ENCODE peak calls at places on chromosomes 3 and 15, in seven cellular contexts. L is fibroblast of lung, M is body of pancreas, X is psoas muscle, C is H7, Q is lower leg skin, W is cardiac fibroblast. H is an unnamed sample.

GRCh38 chr3:126130081-126130855 is 46.3 kb upstream of the SLC41A3 start:
- DNase-seq in C (peak), X (peak), Q (peak), M (peak), W (no peak), L (no peak), H (no peak)

GRCh38 chr3:19147905-19148767 is at the start of gene KCNH8:
- DNase-seq in C (peak), W (no peak), Q (no peak), X (no peak), M (peak), L (no peak), H (peak)

GRCh38 chr3:192033246-192033645 is 572.3 kb downstream of the PYDC2 start:
- DNase-seq in Q (no peak), L (no peak), X (no peak), M (no peak), W (no peak), C (no peak), H (no peak)

GRCh38 chr3:148315756-148316155 is 381.9 kb upstream of the AGTR1 start:
- DNase-seq in M (no peak), L (no peak), X (no peak), W (peak), Q (no peak), C (no peak), H (no peak)

GRCh38 chr15:76994001-76994400 is 925 bp upstream of the PSTPIP1 start:
- DNase-seq in Q (no peak), X (peak), C (peak), L (no peak), W (peak), M (no peak), H (peak)

GRCh38 chr3:194425399-194425798 is 26.3 kb upstream of the GP5 start:
- DNase-seq in L (no peak), C (no peak), W (no peak), Q (no peak), M (no peak), X (no peak), H (no peak)

GRCh38 chr3:33915796-33916589 is 117.6 kb downstream of the PDCD6IP start:
- DNase-seq in M (no peak), X (no peak), L (peak), Q (no peak), W (peak), C (peak), H (peak)

GRCh38 chr3:52120576-52121458 is 33.4 kb downstream of the POC1A start:
- DNase-seq in Q (no peak), W (peak), X (no peak), M (no peak), C (no peak), L (no peak), H (peak)

GRCh38 chr3:178551916-178552321 is 15.7 kb downstream of the KCNMB2 start:
- DNase-seq in X (no peak), Q (no peak), L (peak), M (no peak), C (no peak), W (peak), H (peak)

GRCh38 chr3:15064299-15064834 is 748 bp downstream of the MRPS25 start:
- DNase-seq in W (peak), X (no peak), M (peak), C (peak), Q (no peak), L (peak), H (no peak)

GRCh38 chr3:128052831-128053419 is 688 bp downstream of the SEC61A1 start:
- DNase-seq in L (peak), Q (no peak), W (peak), C (no peak), M (no peak), X (no peak), H (no peak)

GRCh38 chr3:177195941-177196472 is 1.3 kb downstream of the TBL1XR1 start:
- DNase-seq in L (no peak), M (peak), W (peak), Q (no peak), C (no peak), X (no peak), H (no peak)

GRCh38 chr3:46559030-46559704 is 6.9 kb downstream of the LRRC2 start:
- DNase-seq in W (no peak), M (no peak), C (no peak), Q (peak), X (no peak), L (no peak), H (no peak)
- H3K4me3 ChIP-seq in W (no peak), M (no peak), C (no peak), Q (no peak), X (peak), L (no peak), H (peak)

DNA sequence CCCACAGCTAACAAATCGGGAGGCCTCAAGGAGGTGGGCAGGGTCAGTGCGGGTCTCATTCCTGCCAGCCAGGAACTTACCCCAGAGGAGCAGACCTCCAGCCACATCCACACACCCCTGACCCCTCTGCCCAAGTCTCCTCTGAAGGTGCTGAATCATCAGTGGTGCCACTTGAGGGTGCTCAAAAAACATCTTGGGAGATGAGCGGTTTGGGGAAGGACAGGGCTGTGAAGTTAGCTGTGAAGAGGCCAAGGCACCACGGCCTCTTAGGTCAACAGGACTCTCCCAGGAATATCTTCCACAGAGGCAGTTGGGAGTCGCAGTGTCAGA is 1.2 kb downstream of the DAPK2 start:
- DNase-seq in X (no peak), M (no peak), Q (no peak), W (no peak), L (no peak), C (no peak), H (no peak)
- H3K4me3 ChIP-seq in X (peak), M (no peak), Q (no peak), W (no peak), L (no peak), C (no peak), H (peak)

DNA sequence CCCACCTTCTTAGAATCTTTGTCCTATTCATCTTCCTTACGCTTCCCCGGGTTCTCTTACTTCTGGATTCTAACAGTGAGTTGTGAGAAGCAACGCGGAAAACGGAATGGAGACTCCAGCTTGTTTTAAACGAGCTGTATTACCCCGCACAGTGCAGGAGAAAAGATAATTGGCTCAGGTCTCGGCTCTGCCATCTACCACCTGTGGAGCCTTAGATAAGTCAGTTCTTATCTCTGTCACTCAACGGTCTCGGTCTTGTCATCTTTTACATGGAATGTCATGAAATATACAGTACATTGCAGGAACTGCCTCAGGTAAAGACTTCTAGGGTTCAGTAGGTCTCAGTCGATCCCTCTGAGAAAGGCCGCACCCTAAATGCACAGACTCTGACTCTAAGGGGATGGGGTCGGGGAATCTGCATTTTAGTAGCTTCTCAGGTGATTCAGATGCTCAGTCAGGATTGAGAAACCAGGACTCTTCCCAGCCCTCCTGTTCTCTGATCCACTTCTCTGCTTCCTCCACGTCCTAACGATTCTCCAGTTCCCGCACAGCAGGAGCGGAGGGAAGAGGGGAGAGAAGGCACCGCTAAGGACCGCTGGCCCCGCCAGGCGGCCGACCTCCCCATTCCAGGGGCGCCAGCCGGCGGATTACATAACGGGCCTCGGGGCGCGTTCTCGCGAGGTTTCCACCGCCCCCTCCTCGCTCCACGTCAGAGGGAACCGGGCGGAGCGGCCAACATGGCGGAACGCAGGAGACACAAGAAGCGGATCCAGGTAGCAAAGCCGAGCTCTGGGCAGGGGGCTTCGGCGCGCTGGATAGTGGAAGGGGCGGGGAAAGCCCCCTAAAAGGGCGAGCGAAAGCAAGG is at the start of gene SEC62:
- DNase-seq in X (peak), Q (peak), L (peak), W (peak), C (peak), M (peak), H (peak)
- H3K4me3 ChIP-seq in X (peak), Q (peak), L (peak), W (peak), C (peak), M (peak), H (peak)

DNA sequence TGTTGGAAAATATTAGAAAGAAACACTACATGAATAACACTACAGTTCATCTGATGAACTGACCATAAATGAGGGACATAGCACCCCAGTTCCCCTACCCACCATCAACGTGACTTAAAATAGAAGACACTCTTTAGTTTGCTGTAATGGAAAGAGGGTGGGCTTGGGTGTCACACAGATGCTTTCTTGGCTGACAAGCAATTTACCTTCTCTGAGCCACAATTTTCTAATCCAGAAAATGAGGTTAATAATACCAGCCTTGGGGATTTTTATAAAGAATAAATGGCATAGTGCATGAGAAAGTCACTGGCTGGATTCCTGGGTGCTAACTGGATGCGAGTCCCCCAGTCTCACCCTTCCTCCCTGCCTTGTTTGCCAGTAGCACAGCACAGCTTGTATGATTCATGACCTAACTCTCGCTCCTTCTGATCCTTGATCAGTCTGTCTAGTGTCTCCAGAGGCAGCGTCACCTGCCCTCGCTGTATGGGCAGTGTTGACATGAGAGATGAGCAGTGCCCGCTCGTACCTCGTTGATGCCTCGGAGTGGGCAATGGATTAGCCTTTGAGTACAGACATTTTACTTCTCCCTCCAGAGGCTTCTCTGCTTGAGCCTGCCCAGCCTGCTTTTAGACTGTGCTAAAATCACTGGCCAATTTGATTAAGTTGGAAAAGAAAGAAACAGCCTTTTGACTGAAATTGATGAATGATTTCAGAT is 569.2 kb downstream of the NTRK3 start:
- DNase-seq in Q (no peak), X (no peak), M (no peak), C (no peak), W (no peak), L (no peak), H (no peak)
- H3K4me3 ChIP-seq in Q (no peak), X (no peak), M (no peak), C (no peak), W (no peak), L (no peak), H (no peak)

GRCh38 chr3:29319798-29320197 is 38.9 kb downstream of the RBMS3 start:
- DNase-seq in C (no peak), L (no peak), Q (no peak), W (peak), X (no peak), M (no peak), H (no peak)

GRCh38 chr3:29319262-29319661 is 38.4 kb downstream of the RBMS3 start:
- DNase-seq in Q (no peak), C (no peak), W (no peak), X (no peak), M (no peak), L (no peak), H (no peak)

GRCh38 chr3:29322586-29322985 is 41.7 kb downstream of the RBMS3 start:
- DNase-seq in Q (no peak), M (no peak), W (no peak), C (no peak), X (no peak), L (no peak), H (no peak)

GRCh38 chr3:29329986-29330514 is 49.2 kb downstream of the RBMS3 start:
- DNase-seq in Q (no peak), C (no peak), W (peak), M (no peak), X (no peak), L (peak), H (no peak)

GRCh38 chr3:29324180-29324651 is 43.3 kb downstream of the RBMS3 start:
- DNase-seq in Q (peak), L (peak), C (no peak), W (peak), X (peak), M (peak), H (peak)
- H3K4me3 ChIP-seq in Q (no peak), L (no peak), C (no peak), W (no peak), X (peak), M (no peak), H (peak)

GRCh38 chr3:134365766-134366065 is 8.5 kb downstream of the AMOTL2 start:
- DNase-seq in L (no peak), Q (peak), X (no peak), C (no peak), M (no peak), W (no peak), H (no peak)

GRCh38 chr3:134366221-134366927 is 7.9 kb downstream of the AMOTL2 start:
- DNase-seq in M (no peak), W (no peak), L (no peak), Q (peak), C (no peak), X (no peak), H (peak)

GRCh38 chr3:134363381-134363755 is 10.9 kb downstream of the AMOTL2 start:
- DNase-seq in M (no peak), W (no peak), X (no peak), C (peak), Q (peak), L (no peak), H (no peak)

GRCh38 chr3:134364061-134364935 is 9.9 kb downstream of the AMOTL2 start:
- DNase-seq in X (peak), W (peak), M (peak), C (peak), Q (peak), L (peak), H (peak)

GRCh38 chr3:134364936-134365765 is 9.1 kb downstream of the AMOTL2 start:
- DNase-seq in C (peak), M (no peak), L (no peak), X (no peak), Q (peak), W (no peak), H (peak)
- H3K4me3 ChIP-seq in C (no peak), M (no peak), L (no peak), X (no peak), Q (no peak), W (no peak), H (no peak)

GRCh38 chr15:30885814-30886213 is 17.9 kb upstream of the FAN1 start:
- DNase-seq in M (no peak), X (no peak), W (peak), C (peak), Q (no peak), L (peak), H (no peak)
- H3K4me3 ChIP-seq in M (no peak), X (no peak), W (no peak), C (no peak), Q (no peak), L (no peak), H (no peak)

GRCh38 chr15:29268706-29269484 is 727 bp downstream of the NSMCE3 start:
- DNase-seq in Q (peak), W (peak), X (peak), C (peak), L (peak), M (peak), H (peak)

GRCh38 chr15:29269485-29270168 is at the start of gene NSMCE3:
- DNase-seq in L (peak), M (peak), W (peak), Q (peak), C (peak), X (peak), H (peak)

GRCh38 chr15:29272219-29272618 is 2.6 kb upstream of the NSMCE3 start:
- DNase-seq in C (no peak), L (no peak), M (no peak), Q (no peak), X (no peak), W (no peak), H (no peak)

GRCh38 chr15:29270169-29270955 is 740 bp upstream of the NSMCE3 start:
- DNase-seq in X (no peak), C (peak), Q (no peak), L (peak), W (peak), M (no peak), H (no peak)

DNA sequence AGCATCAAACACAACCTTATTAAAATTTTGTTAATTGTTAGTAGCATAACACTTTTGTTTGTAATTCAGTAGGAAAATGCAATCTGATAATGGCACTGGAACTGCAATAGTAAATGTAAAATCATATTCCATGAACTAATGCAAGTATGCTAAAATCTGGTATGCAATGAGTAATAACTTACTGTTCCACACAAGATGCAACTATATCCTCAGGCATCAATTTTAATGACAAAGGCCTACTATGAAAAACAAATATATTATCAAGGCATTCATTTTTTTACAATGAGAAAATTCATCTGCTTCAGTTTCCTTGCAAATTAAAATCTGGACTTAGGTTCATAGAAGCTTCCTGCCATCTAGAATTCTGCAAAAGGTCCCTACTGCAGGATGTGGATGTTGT is 1.4 kb upstream of the NSMCE3 start:
- DNase-seq in M (no peak), W (peak), X (no peak), L (no peak), Q (no peak), C (no peak), H (no peak)
- H3K4me3 ChIP-seq in M (no peak), W (no peak), X (no peak), L (no peak), Q (no peak), C (no peak), H (no peak)

DNA sequence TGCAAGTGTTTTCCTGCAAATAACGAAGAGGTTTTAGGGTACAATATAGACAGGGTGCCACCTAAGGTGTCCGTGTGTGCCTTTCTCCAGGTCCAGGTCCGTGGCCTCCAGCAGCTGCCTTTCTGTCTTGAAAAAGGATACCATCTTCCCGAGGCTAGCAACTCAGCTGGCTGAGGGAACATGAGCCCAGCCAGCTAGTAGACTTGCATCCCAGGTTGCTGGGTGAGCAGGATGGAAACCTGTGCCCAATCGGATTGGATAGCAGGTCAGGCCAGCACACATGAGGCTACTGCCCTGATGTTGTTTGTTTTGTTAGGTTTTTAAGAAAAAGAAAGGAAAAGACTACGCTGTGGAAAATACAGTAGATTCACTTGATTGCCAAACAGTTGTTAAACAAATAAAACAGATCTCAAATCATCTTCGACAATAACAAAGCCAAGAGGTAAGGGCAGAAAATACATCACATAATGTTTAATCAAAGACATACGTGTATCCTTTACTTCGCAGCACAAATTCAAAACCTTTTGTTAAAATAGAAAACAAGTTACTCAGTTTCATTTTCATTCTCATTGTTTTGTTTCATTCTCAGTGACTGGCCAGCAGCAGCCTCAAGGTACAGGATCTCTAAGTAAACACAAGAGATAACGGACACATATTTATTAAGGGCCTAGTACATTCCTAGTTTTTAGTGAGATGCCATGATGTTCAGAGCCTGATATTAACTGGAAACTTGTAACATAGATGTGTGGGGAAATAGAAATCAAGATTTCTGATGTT is 661.2 kb upstream of the NR2F2 start:
- DNase-seq in X (no peak), Q (no peak), C (no peak), W (peak), L (no peak), M (no peak), H (no peak)
- H3K4me3 ChIP-seq in X (peak), Q (no peak), C (no peak), W (no peak), L (peak), M (no peak), H (no peak)